ENCODE peak calls at places on chromosomes 2 and 18, in seven cellular contexts. One of them, this sample, is unnamed.

GRCh38 chr2:85222792-85223191 is 89.6 kb downstream of the TCF7L1 start:
- DNase-seq in left ventricle myocardium superior: no peak
- DNase-seq in activated T-helper 1 cell treated with anti-CD3 and anti-CD28 coated beads, Interleukin-2, amount 50 U/mL, for 16 hours: no peak
- DNase-seq in neural progenitor cell: no peak
- DNase-seq in natural killer cell: no peak
- DNase-seq in A549: no peak
- DNase-seq in ascending aorta: no peak
- DNase-seq in this sample: no peak

GRCh38 chr2:69376385-69376784 is 10.6 kb downstream of the GFPT1 start:
- DNase-seq in A549: no peak
- DNase-seq in neural progenitor cell: no peak
- DNase-seq in ascending aorta: no peak
- DNase-seq in activated T-helper 1 cell treated with anti-CD3 and anti-CD28 coated beads, Interleukin-2, amount 50 U/mL, for 16 hours: no peak
- DNase-seq in left ventricle myocardium superior: no peak
- DNase-seq in natural killer cell: no peak
- DNase-seq in this sample: no peak

GRCh38 chr2:15042824-15043223 is 410.3 kb downstream of the LRATD1 start:
- DNase-seq in ascending aorta: no peak
- DNase-seq in natural killer cell: no peak
- DNase-seq in neural progenitor cell: no peak
- DNase-seq in left ventricle myocardium superior: no peak
- DNase-seq in A549: no peak
- DNase-seq in activated T-helper 1 cell treated with anti-CD3 and anti-CD28 coated beads, Interleukin-2, amount 50 U/mL, for 16 hours: no peak
- DNase-seq in this sample: no peak

GRCh38 chr18:60062396-60062795 is 162.6 kb downstream of the PMAIP1 start:
- DNase-seq in left ventricle myocardium superior: no peak
- DNase-seq in natural killer cell: no peak
- DNase-seq in neural progenitor cell: no peak
- DNase-seq in activated T-helper 1 cell treated with anti-CD3 and anti-CD28 coated beads, Interleukin-2, amount 50 U/mL, for 16 hours: no peak
- DNase-seq in A549: no peak
- DNase-seq in ascending aorta: no peak
- DNase-seq in this sample: no peak

GRCh38 chr2:105886029-105886454 is 141.3 kb downstream of the NCK2 start:
- DNase-seq in neural progenitor cell: no peak
- DNase-seq in A549: no peak
- DNase-seq in natural killer cell: no peak
- DNase-seq in ascending aorta: no peak
- DNase-seq in left ventricle myocardium superior: no peak
- DNase-seq in activated T-helper 1 cell treated with anti-CD3 and anti-CD28 coated beads, Interleukin-2, amount 50 U/mL, for 16 hours: no peak
- DNase-seq in this sample: no peak

GRCh38 chr2:230319211-230319862 is 7.7 kb upstream of the SP140L start:
- DNase-seq in left ventricle myocardium superior: no peak
- DNase-seq in natural killer cell: peak
- DNase-seq in ascending aorta: no peak
- DNase-seq in activated T-helper 1 cell treated with anti-CD3 and anti-CD28 coated beads, Interleukin-2, amount 50 U/mL, for 16 hours: peak
- DNase-seq in neural progenitor cell: no peak
- DNase-seq in A549: no peak
- DNase-seq in this sample: no peak

GRCh38 chr2:3460161-3460560 is 59.2 kb downstream of the ADI1 start:
- DNase-seq in natural killer cell: no peak
- DNase-seq in left ventricle myocardium superior: peak
- DNase-seq in ascending aorta: no peak
- DNase-seq in A549: no peak
- DNase-seq in neural progenitor cell: no peak
- DNase-seq in activated T-helper 1 cell treated with anti-CD3 and anti-CD28 coated beads, Interleukin-2, amount 50 U/mL, for 16 hours: no peak
- DNase-seq in this sample: peak

GRCh38 chr2:183260527-183260926 is 136.3 kb downstream of the NUP35 start:
- DNase-seq in natural killer cell: no peak
- DNase-seq in left ventricle myocardium superior: no peak
- DNase-seq in neural progenitor cell: no peak
- DNase-seq in A549: no peak
- DNase-seq in ascending aorta: no peak
- DNase-seq in activated T-helper 1 cell treated with anti-CD3 and anti-CD28 coated beads, Interleukin-2, amount 50 U/mL, for 16 hours: no peak
- DNase-seq in this sample: no peak

GRCh38 chr2:116510117-116510671 is 1304.3 kb upstream of the DDX18 start:
- DNase-seq in A549: no peak
- DNase-seq in activated T-helper 1 cell treated with anti-CD3 and anti-CD28 coated beads, Interleukin-2, amount 50 U/mL, for 16 hours: no peak
- DNase-seq in natural killer cell: no peak
- DNase-seq in left ventricle myocardium superior: no peak
- DNase-seq in ascending aorta: no peak
- DNase-seq in neural progenitor cell: peak
- DNase-seq in this sample: no peak

GRCh38 chr18:10901329-10901728 is 248.0 kb downstream of the PIEZO2 start:
- DNase-seq in activated T-helper 1 cell treated with anti-CD3 and anti-CD28 coated beads, Interleukin-2, amount 50 U/mL, for 16 hours: no peak
- DNase-seq in natural killer cell: no peak
- DNase-seq in A549: no peak
- DNase-seq in neural progenitor cell: no peak
- DNase-seq in left ventricle myocardium superior: no peak
- DNase-seq in ascending aorta: no peak
- DNase-seq in this sample: no peak

GRCh38 chr2:238387376-238387775 is 39.4 kb upstream of the ASB1 start:
- DNase-seq in left ventricle myocardium superior: no peak
- DNase-seq in A549: no peak
- DNase-seq in ascending aorta: no peak
- DNase-seq in neural progenitor cell: no peak
- DNase-seq in activated T-helper 1 cell treated with anti-CD3 and anti-CD28 coated beads, Interleukin-2, amount 50 U/mL, for 16 hours: no peak
- DNase-seq in natural killer cell: no peak
- DNase-seq in this sample: no peak

GRCh38 chr2:173355132-173355865 is 627 bp downstream of the CDCA7 start:
- DNase-seq in neural progenitor cell: peak
- DNase-seq in A549: peak
- DNase-seq in activated T-helper 1 cell treated with anti-CD3 and anti-CD28 coated beads, Interleukin-2, amount 50 U/mL, for 16 hours: no peak
- DNase-seq in ascending aorta: no peak
- DNase-seq in left ventricle myocardium superior: peak
- DNase-seq in natural killer cell: no peak
- DNase-seq in this sample: peak

GRCh38 chr18:50944245-50944917 is 23.5 kb upstream of the ELAC1 start:
- DNase-seq in activated T-helper 1 cell treated with anti-CD3 and anti-CD28 coated beads, Interleukin-2, amount 50 U/mL, for 16 hours: no peak
- DNase-seq in left ventricle myocardium superior: no peak
- DNase-seq in natural killer cell: no peak
- DNase-seq in ascending aorta: no peak
- DNase-seq in A549: no peak
- DNase-seq in neural progenitor cell: no peak
- DNase-seq in this sample: no peak

GRCh38 chr18:35055726-35056125 is 14.5 kb downstream of the MAPRE2 start:
- DNase-seq in A549: no peak
- DNase-seq in activated T-helper 1 cell treated with anti-CD3 and anti-CD28 coated beads, Interleukin-2, amount 50 U/mL, for 16 hours: no peak
- DNase-seq in left ventricle myocardium superior: no peak
- DNase-seq in ascending aorta: no peak
- DNase-seq in natural killer cell: no peak
- DNase-seq in neural progenitor cell: no peak
- DNase-seq in this sample: no peak

GRCh38 chr2:26768759-26769500 is 4.8 kb downstream of the SLC35F6 start:
- DNase-seq in activated T-helper 1 cell treated with anti-CD3 and anti-CD28 coated beads, Interleukin-2, amount 50 U/mL, for 16 hours: no peak
- DNase-seq in natural killer cell: peak
- DNase-seq in left ventricle myocardium superior: peak
- DNase-seq in neural progenitor cell: no peak
- DNase-seq in ascending aorta: peak
- DNase-seq in A549: peak
- DNase-seq in this sample: peak

GRCh38 chr2:147554708-147555107 is 290.1 kb upstream of the ACVR2A start:
- DNase-seq in activated T-helper 1 cell treated with anti-CD3 and anti-CD28 coated beads, Interleukin-2, amount 50 U/mL, for 16 hours: no peak
- DNase-seq in A549: no peak
- DNase-seq in neural progenitor cell: no peak
- DNase-seq in ascending aorta: no peak
- DNase-seq in natural killer cell: no peak
- DNase-seq in left ventricle myocardium superior: peak
- DNase-seq in this sample: peak

GRCh38 chr18:11808001-11808855 is 43.0 kb upstream of the CHMP1B start:
- DNase-seq in A549: peak
- DNase-seq in natural killer cell: no peak
- DNase-seq in neural progenitor cell: peak
- DNase-seq in ascending aorta: no peak
- DNase-seq in left ventricle myocardium superior: no peak
- DNase-seq in activated T-helper 1 cell treated with anti-CD3 and anti-CD28 coated beads, Interleukin-2, amount 50 U/mL, for 16 hours: no peak
- DNase-seq in this sample: no peak

GRCh38 chr2:62287895-62288589 is 92.1 kb downstream of the B3GNT2 start:
- DNase-seq in left ventricle myocardium superior: peak
- DNase-seq in A549: no peak
- DNase-seq in neural progenitor cell: no peak
- DNase-seq in ascending aorta: no peak
- DNase-seq in activated T-helper 1 cell treated with anti-CD3 and anti-CD28 coated beads, Interleukin-2, amount 50 U/mL, for 16 hours: no peak
- DNase-seq in natural killer cell: peak
- DNase-seq in this sample: peak

GRCh38 chr2:67965246-67965645 is 97.6 kb downstream of the C1D start:
- DNase-seq in neural progenitor cell: no peak
- DNase-seq in activated T-helper 1 cell treated with anti-CD3 and anti-CD28 coated beads, Interleukin-2, amount 50 U/mL, for 16 hours: no peak
- DNase-seq in A549: no peak
- DNase-seq in natural killer cell: no peak
- DNase-seq in left ventricle myocardium superior: no peak
- DNase-seq in ascending aorta: no peak
- DNase-seq in this sample: no peak

GRCh38 chr2:136139601-136140000 is 21.7 kb upstream of the CXCR4 start:
- DNase-seq in A549: no peak
- DNase-seq in natural killer cell: no peak
- DNase-seq in activated T-helper 1 cell treated with anti-CD3 and anti-CD28 coated beads, Interleukin-2, amount 50 U/mL, for 16 hours: no peak
- DNase-seq in ascending aorta: no peak
- DNase-seq in neural progenitor cell: no peak
- DNase-seq in left ventricle myocardium superior: no peak
- DNase-seq in this sample: no peak

This sample was measured in heart left ventricle.